ENCODE peak calls at places on chromosomes 3 and 15, in five cellular contexts. R is activated T-helper 1 cell treated with anti-CD3 and anti-CD28 coated beads, Interleukin-2, amount 50 U/mL, for 16 hours; Z is NCI-H1436; S is Jurkat, Clone E6-1; I is activated T-cell treated with anti-CD3 and anti-CD28 coated beads for 24 hours. H is an unnamed sample.

GRCh38 chr15:69661871-69662667 is 209.5 kb downstream of the RPLP1 start:
- DNase-seq in Z (no peak), I (no peak), S (no peak), R (no peak), H (no peak)

GRCh38 chr3:16090013-16090412 is 84.5 kb upstream of the GALNT15 start:
- DNase-seq in S (no peak), R (no peak), I (no peak), Z (no peak), H (no peak)

GRCh38 chr3:188362405-188362831 is 208.5 kb downstream of the LPP start:
- DNase-seq in S (no peak), Z (no peak), I (no peak), R (no peak), H (peak; percentile 25)

GRCh38 chr3:72848703-72849081 is 447 bp upstream of the SHQ1 start:
- DNase-seq in R (no peak), Z (no peak), S (peak; percentile 99), I (peak; percentile 16), H (no peak)

GRCh38 chr3:121552379-121552778 is 6.6 kb upstream of the POLQ start:
- DNase-seq in S (no peak), R (no peak), I (no peak), Z (no peak), H (no peak)

GRCh38 chr3:57942872-57943283 is 65.3 kb upstream of the FLNB start:
- DNase-seq in S (no peak), R (no peak), I (no peak), Z (no peak), H (no peak)

GRCh38 chr3:54047568-54047967 is 74.8 kb upstream of the CACNA2D3 start:
- DNase-seq in S (no peak), Z (no peak), I (no peak), R (no peak), H (no peak)

GRCh38 chr15:56528136-56528535 is 63.2 kb upstream of the MNS1 start:
- DNase-seq in Z (no peak), I (no peak), R (no peak), S (no peak), H (no peak)

GRCh38 chr15:71585159-71585558 is 225.2 kb upstream of the NR2E3 start:
- DNase-seq in I (no peak), R (no peak), Z (no peak), S (no peak), H (no peak)

GRCh38 chr15:68252925-68253534 is 23.5 kb upstream of the CLN6 start:
- DNase-seq in I (no peak), S (peak; percentile 79), R (no peak), Z (peak; percentile 76), H (peak; percentile 28)

GRCh38 chr3:109863701-109864100 is 526.4 kb upstream of the DPPA4 start:
- DNase-seq in R (no peak), S (no peak), I (no peak), Z (no peak), H (no peak)

GRCh38 chr3:166446986-166447385 is 609.8 kb upstream of the BCHE start:
- DNase-seq in S (no peak), R (no peak), Z (no peak), I (no peak), H (no peak)

GRCh38 chr3:10551821-10552630 is 46.6 kb upstream of the ATP2B2 start:
- DNase-seq in I (peak; percentile 74), R (peak; percentile 48), S (peak; percentile 65), Z (no peak), H (peak; percentile 84)

GRCh38 chr3:104909721-104910120 is 457.0 kb upstream of the ALCAM start:
- DNase-seq in R (no peak), S (peak; percentile 2), I (no peak), Z (peak; percentile 67), H (no peak)

GRCh38 chr3:81728766-81729544 is 32.5 kb downstream of the GBE1 start:
- DNase-seq in S (no peak), I (no peak), R (no peak), Z (no peak), H (no peak)

GRCh38 chr3:188037116-188037718 is 116.7 kb upstream of the LPP start:
- DNase-seq in I (no peak), Z (no peak), R (no peak), S (no peak), H (no peak)

GRCh38 chr3:36707623-36708409 is 56.5 kb downstream of the DCLK3 start:
- DNase-seq in R (no peak), Z (no peak), S (no peak), I (no peak), H (no peak)

GRCh38 chr3:183481582-183481981 is 53.2 kb upstream of the MCF2L2 start:
- DNase-seq in S (no peak), I (no peak), R (no peak), Z (no peak), H (no peak)

GRCh38 chr3:127915115-127915936 is at the start of gene KBTBD12:
- DNase-seq in S (no peak), Z (no peak), R (no peak), I (no peak), H (no peak)

GRCh38 chr3:143718463-143718862 is 129.8 kb downstream of the SLC9A9 start:
- DNase-seq in I (no peak), R (no peak), Z (no peak), S (no peak), H (no peak)

GRCh38 chr3:107574650-107575049 is 51.9 kb downstream of the BBX start:
- DNase-seq in I (no peak), Z (no peak), S (no peak), R (no peak), H (no peak)

GRCh38 chr3:73143821-73144237 is 82.4 kb downstream of the EBLN2 start:
- DNase-seq in S (no peak), R (no peak), Z (no peak), I (no peak), H (no peak)

GRCh38 chr3:15858547-15859506 is 61.0 kb upstream of the ANKRD28 start:
- DNase-seq in S (peak; percentile 37), R (peak; percentile 28), Z (no peak), I (peak; percentile 35), H (peak; percentile 64)

GRCh38 chr3:114446605-114447004 is 152.8 kb downstream of the TIGIT start:
- DNase-seq in R (no peak), Z (no peak), S (no peak), I (no peak), H (no peak)

GRCh38 chr3:23325466-23326065 is 122.4 kb downstream of the UBE2E2 start:
- DNase-seq in Z (no peak), I (no peak), S (no peak), R (no peak), H (no peak)